ENCODE peak calls at places on chromosome 1, in ten cellular contexts. O is NCI-H446 treated with DMSO at 0.1 percent for 48 hours; F is NCI-H1436; Y is left lung; S is RPMI7951; A is iPS-NIHi11; B is KBM-7; G is MV-4-11; I is activated T-helper 1 cell treated with anti-CD3 and anti-CD28 coated beads, Interleukin-2, amount 50 U/mL, for 16 hours; C is T-helper 1 cell. X is an unnamed sample.

GRCh38 chr1:112589766-112590165 is 29.2 kb downstream of the ST7L start:
- DNase-seq in G (no peak), C (no peak), B (no peak), O (no peak), Y (no peak), F (no peak), A (no peak), I (no peak), S (no peak), X (no peak)

GRCh38 chr1:74161494-74161893 is 36.5 kb downstream of the LRRIQ3 start:
- DNase-seq in F (no peak), B (no peak), C (no peak), S (no peak), I (no peak), G (no peak), O (no peak), Y (no peak), A (no peak), X (no peak)

GRCh38 chr1:110173466-110174117 is 23.3 kb downstream of the SLC6A17 start:
- DNase-seq in Y (no peak), G (no peak), S (no peak), O (no peak), B (no peak), I (no peak), C (no peak), A (no peak), F (no peak), X (no peak)

GRCh38 chr1:85544689-85545203 is 35.8 kb upstream of the CCN1 start:
- DNase-seq in B (no peak), I (no peak), F (no peak), G (no peak), Y (no peak), S (peak), A (peak), O (no peak), C (no peak), X (no peak)

GRCh38 chr1:238177960-238178359 is 287.2 kb upstream of the ZP4 start:
- DNase-seq in S (peak), C (no peak), F (no peak), A (peak), I (no peak), B (no peak), G (no peak), Y (no peak), O (no peak), X (no peak)

GRCh38 chr1:247266053-247266452 is 10.2 kb downstream of the VN1R5 start:
- DNase-seq in G (no peak), O (no peak), F (no peak), S (peak), C (no peak), B (no peak), Y (no peak), A (no peak), I (no peak), X (no peak)

GRCh38 chr1:209585672-209586071 is 2.2 kb downstream of the CAMK1G start:
- DNase-seq in F (peak), O (peak), A (peak), Y (peak), B (no peak), I (no peak), G (no peak), C (no peak), S (peak), X (peak)

GRCh38 chr1:43052322-43052721 is 93.7 kb upstream of the SLC2A1 start:
- DNase-seq in F (no peak), O (no peak), G (no peak), I (no peak), S (no peak), B (no peak), C (no peak), A (no peak), Y (no peak), X (no peak)